ENCODE peak calls at places on chromosomes 11 and 22, in five cellular contexts. One of them, this sample, is unnamed.

GRCh38 chr11:38226684-38227083 is 1628.6 kb upstream of the RAG2 start:
- DNase-seq in upper lobe of left lung: no peak
- DNase-seq in CD8-positive, alpha-beta T cell: no peak
- DNase-seq in lower lobe of right lung: no peak
- DNase-seq in tibial nerve: no peak
- DNase-seq in this sample: no peak

GRCh38 chr11:29260939-29261705 is 755.7 kb downstream of the KCNA4 start:
- DNase-seq in upper lobe of left lung: no peak
- DNase-seq in CD8-positive, alpha-beta T cell: no peak
- DNase-seq in lower lobe of right lung: no peak
- DNase-seq in tibial nerve: no peak
- DNase-seq in this sample: no peak

GRCh38 chr11:118778898-118779297 is 12.1 kb downstream of the DDX6 start:
- DNase-seq in upper lobe of left lung: no peak
- DNase-seq in CD8-positive, alpha-beta T cell: no peak
- DNase-seq in lower lobe of right lung: no peak
- DNase-seq in tibial nerve: no peak
- DNase-seq in this sample: no peak

GRCh38 chr11:6249822-6250555 is 9.6 kb upstream of the CCKBR start:
- DNase-seq in upper lobe of left lung: no peak
- DNase-seq in CD8-positive, alpha-beta T cell: no peak
- DNase-seq in lower lobe of right lung: no peak
- DNase-seq in tibial nerve: no peak
- DNase-seq in this sample: peak; percentile 87

GRCh38 chr11:117807482-117808272 is 10.7 kb upstream of the DSCAML1 start:
- DNase-seq in upper lobe of left lung: peak; percentile 73
- DNase-seq in CD8-positive, alpha-beta T cell: peak; percentile 85
- DNase-seq in lower lobe of right lung: peak; percentile 85
- DNase-seq in tibial nerve: peak; percentile 95
- DNase-seq in this sample: peak; percentile 85

GRCh38 chr11:970319-970871 is 44.7 kb downstream of the AP2A2 start:
- DNase-seq in upper lobe of left lung: no peak
- DNase-seq in CD8-positive, alpha-beta T cell: no peak
- DNase-seq in lower lobe of right lung: no peak
- DNase-seq in tibial nerve: no peak
- DNase-seq in this sample: no peak

GRCh38 chr11:132405728-132406127 is 1035.3 kb downstream of the NTM start:
- DNase-seq in upper lobe of left lung: no peak
- DNase-seq in CD8-positive, alpha-beta T cell: no peak
- DNase-seq in lower lobe of right lung: no peak
- DNase-seq in tibial nerve: no peak
- DNase-seq in this sample: no peak

GRCh38 chr11:69374110-69374981 is 80.4 kb downstream of the MYEOV start:
- DNase-seq in upper lobe of left lung: peak; percentile 20
- DNase-seq in CD8-positive, alpha-beta T cell: no peak
- DNase-seq in lower lobe of right lung: no peak
- DNase-seq in tibial nerve: no peak
- DNase-seq in this sample: no peak

GRCh38 chr11:102341844-102342318 is 5.1 kb upstream of the BIRC2 start:
- DNase-seq in upper lobe of left lung: peak; percentile 76
- DNase-seq in CD8-positive, alpha-beta T cell: peak; percentile 77
- DNase-seq in lower lobe of right lung: peak; percentile 51
- DNase-seq in tibial nerve: peak; percentile 95
- DNase-seq in this sample: no peak

GRCh38 chr11:95081010-95081409 is 8.6 kb upstream of the ENDOD1 start:
- DNase-seq in upper lobe of left lung: no peak
- DNase-seq in CD8-positive, alpha-beta T cell: no peak
- DNase-seq in lower lobe of right lung: no peak
- DNase-seq in tibial nerve: no peak
- DNase-seq in this sample: no peak

GRCh38 chr11:66800720-66801428 is 42.4 kb upstream of the RCE1 start:
- DNase-seq in upper lobe of left lung: no peak
- DNase-seq in CD8-positive, alpha-beta T cell: no peak
- DNase-seq in lower lobe of right lung: no peak
- DNase-seq in tibial nerve: no peak
- DNase-seq in this sample: no peak

GRCh38 chr11:123314972-123315371 is 115.1 kb upstream of the GRAMD1B start:
- DNase-seq in upper lobe of left lung: no peak
- DNase-seq in CD8-positive, alpha-beta T cell: no peak
- DNase-seq in lower lobe of right lung: no peak
- DNase-seq in tibial nerve: no peak
- DNase-seq in this sample: no peak

GRCh38 chr22:19983701-19984100 is 32.9 kb downstream of the ARVCF start:
- DNase-seq in upper lobe of left lung: no peak
- DNase-seq in CD8-positive, alpha-beta T cell: no peak
- DNase-seq in lower lobe of right lung: no peak
- DNase-seq in tibial nerve: no peak
- DNase-seq in this sample: no peak

GRCh38 chr11:71545405-71545966 is 2.7 kb upstream of the KRTAP5-9 start:
- DNase-seq in upper lobe of left lung: no peak
- DNase-seq in CD8-positive, alpha-beta T cell: no peak
- DNase-seq in lower lobe of right lung: no peak
- DNase-seq in tibial nerve: no peak
- DNase-seq in this sample: no peak

GRCh38 chr22:19889951-19890350 is 35.3 kb upstream of the GNB1L start:
- DNase-seq in upper lobe of left lung: no peak
- DNase-seq in CD8-positive, alpha-beta T cell: peak; percentile 38
- DNase-seq in lower lobe of right lung: no peak
- DNase-seq in tibial nerve: no peak
- DNase-seq in this sample: no peak

GRCh38 chr11:120314861-120315260 is 10.2 kb upstream of the TLCD5 start:
- DNase-seq in upper lobe of left lung: no peak
- DNase-seq in CD8-positive, alpha-beta T cell: no peak
- DNase-seq in lower lobe of right lung: no peak
- DNase-seq in tibial nerve: no peak
- DNase-seq in this sample: no peak

GRCh38 chr11:130389315-130389935 is 39.0 kb downstream of the ADAMTS8 start:
- DNase-seq in upper lobe of left lung: no peak
- DNase-seq in CD8-positive, alpha-beta T cell: peak; percentile 38
- DNase-seq in lower lobe of right lung: no peak
- DNase-seq in tibial nerve: no peak
- DNase-seq in this sample: peak; percentile 38

GRCh38 chr11:28559497-28559896 is 451.3 kb downstream of the METTL15 start:
- DNase-seq in upper lobe of left lung: no peak
- DNase-seq in CD8-positive, alpha-beta T cell: no peak
- DNase-seq in lower lobe of right lung: no peak
- DNase-seq in tibial nerve: no peak
- DNase-seq in this sample: no peak

GRCh38 chr11:32259641-32260081 is 168.8 kb downstream of the RCN1 start:
- DNase-seq in upper lobe of left lung: peak; percentile 84
- DNase-seq in CD8-positive, alpha-beta T cell: no peak
- DNase-seq in lower lobe of right lung: peak; percentile 73
- DNase-seq in tibial nerve: peak; percentile 18
- DNase-seq in this sample: no peak

GRCh38 chr11:108117746-108118371 is 3.5 kb upstream of the ACAT1 start:
- DNase-seq in upper lobe of left lung: no peak
- DNase-seq in CD8-positive, alpha-beta T cell: no peak
- DNase-seq in lower lobe of right lung: no peak
- DNase-seq in tibial nerve: no peak
- DNase-seq in this sample: no peak

GRCh38 chr11:108125126-108125525 is 3.8 kb downstream of the ACAT1 start:
- DNase-seq in upper lobe of left lung: no peak
- DNase-seq in CD8-positive, alpha-beta T cell: no peak
- DNase-seq in lower lobe of right lung: no peak
- DNase-seq in tibial nerve: no peak
- DNase-seq in this sample: no peak

GRCh38 chr11:108115495-108116140 is 5.7 kb upstream of the ACAT1 start:
- DNase-seq in upper lobe of left lung: peak; percentile 80
- DNase-seq in CD8-positive, alpha-beta T cell: no peak
- DNase-seq in lower lobe of right lung: peak; percentile 76
- DNase-seq in tibial nerve: peak; percentile 93
- DNase-seq in this sample: peak; percentile 65

GRCh38 chr11:108122166-108122628 is 830 bp downstream of the ACAT1 start:
- DNase-seq in upper lobe of left lung: no peak
- DNase-seq in CD8-positive, alpha-beta T cell: no peak
- DNase-seq in lower lobe of right lung: no peak
- DNase-seq in tibial nerve: no peak
- DNase-seq in this sample: no peak

DNA sequence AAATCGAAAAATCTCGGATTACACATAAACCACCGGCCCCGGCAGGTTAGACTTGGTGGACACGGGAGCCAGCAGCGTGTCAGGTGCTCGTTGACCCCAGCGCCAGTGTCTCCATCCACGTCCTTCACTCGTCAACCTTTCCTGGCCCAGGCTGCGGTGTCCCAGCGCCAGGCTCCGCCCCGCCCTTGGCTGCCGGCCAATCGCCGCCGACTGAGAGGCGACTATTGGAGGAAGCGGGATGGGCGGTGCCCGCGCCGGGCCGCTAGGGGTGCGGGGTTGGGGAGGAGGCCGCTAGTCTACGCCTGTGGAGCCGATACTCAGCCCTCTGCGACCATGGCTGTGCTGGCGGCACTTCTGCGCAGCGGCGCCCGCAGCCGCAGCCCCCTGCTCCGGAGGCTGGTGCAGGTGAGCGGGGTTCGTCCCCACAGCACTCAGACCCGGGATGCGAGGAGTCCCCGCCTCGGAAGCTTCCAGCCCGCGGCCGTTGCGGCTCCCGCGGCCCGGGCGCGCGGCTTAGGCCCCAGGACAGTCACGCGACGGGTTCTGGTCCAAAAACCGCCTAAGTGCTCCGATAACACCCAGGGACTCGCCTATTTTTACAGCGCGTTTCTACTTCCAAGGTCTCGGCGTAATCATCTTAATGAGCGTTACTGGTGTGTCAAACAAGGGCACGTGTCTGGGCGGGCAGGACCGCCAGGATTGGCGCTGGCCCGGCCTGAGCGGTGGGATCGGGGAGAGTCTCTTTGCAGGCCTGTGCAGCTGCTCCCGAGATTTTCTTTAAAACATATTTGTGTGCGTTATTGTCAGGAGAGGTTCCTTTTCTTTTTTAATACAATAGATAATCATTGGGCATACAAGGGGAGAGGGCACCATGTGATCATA is at the start of gene ACAT1:
- DNase-seq in upper lobe of left lung: peak; percentile 98
- DNase-seq in CD8-positive, alpha-beta T cell: peak; percentile 97
- DNase-seq in lower lobe of right lung: peak; percentile 98
- DNase-seq in tibial nerve: peak; percentile 98
- DNase-seq in this sample: peak; percentile 93
- TF ChIP-seq CTCF in upper lobe of left lung: peak; percentile 90
- TF ChIP-seq CTCF in CD8-positive, alpha-beta T cell: no peak
- TF ChIP-seq CTCF in lower lobe of right lung: peak; percentile 43
- TF ChIP-seq CTCF in tibial nerve: peak; percentile 34
- TF ChIP-seq CTCF in this sample: peak; percentile 47

GRCh38 chr11:68271023-68271780 is 571 bp downstream of the C11orf24 start:
- DNase-seq in upper lobe of left lung: peak; percentile 58
- DNase-seq in CD8-positive, alpha-beta T cell: peak; percentile 59
- DNase-seq in lower lobe of right lung: peak; percentile 54
- DNase-seq in tibial nerve: peak; percentile 43
- DNase-seq in this sample: no peak

GRCh38 chr11:68269414-68270081 is 2.2 kb downstream of the C11orf24 start:
- DNase-seq in upper lobe of left lung: no peak
- DNase-seq in CD8-positive, alpha-beta T cell: no peak
- DNase-seq in lower lobe of right lung: no peak
- DNase-seq in tibial nerve: peak; percentile 5
- DNase-seq in this sample: no peak

GRCh38 chr11:68267881-68268240 is 3.9 kb downstream of the C11orf24 start:
- DNase-seq in upper lobe of left lung: no peak
- DNase-seq in CD8-positive, alpha-beta T cell: no peak
- DNase-seq in lower lobe of right lung: no peak
- DNase-seq in tibial nerve: peak; percentile 2
- DNase-seq in this sample: no peak

GRCh38 chr11:68271781-68272608 is at the start of gene C11orf24:
- DNase-seq in upper lobe of left lung: peak; percentile 97
- DNase-seq in CD8-positive, alpha-beta T cell: peak; percentile 92
- DNase-seq in lower lobe of right lung: peak; percentile 96
- DNase-seq in tibial nerve: peak; percentile 87
- DNase-seq in this sample: peak; percentile 96

GRCh38 chr11:68270334-68271022 is 1.3 kb downstream of the C11orf24 start:
- DNase-seq in upper lobe of left lung: no peak
- DNase-seq in CD8-positive, alpha-beta T cell: no peak
- DNase-seq in lower lobe of right lung: no peak
- DNase-seq in tibial nerve: peak; percentile 3
- DNase-seq in this sample: no peak
- H3K27ac ChIP-seq in upper lobe of left lung: no peak overlapping the region
- H3K27ac ChIP-seq in CD8-positive, alpha-beta T cell: no peak overlapping the region
- H3K27ac ChIP-seq in lower lobe of right lung: peak overlapping the region; percentile 97
- H3K27ac ChIP-seq in tibial nerve: peak overlapping the region; percentile 95
- H3K27ac ChIP-seq in this sample: peak overlapping the region; percentile 96

DNA sequence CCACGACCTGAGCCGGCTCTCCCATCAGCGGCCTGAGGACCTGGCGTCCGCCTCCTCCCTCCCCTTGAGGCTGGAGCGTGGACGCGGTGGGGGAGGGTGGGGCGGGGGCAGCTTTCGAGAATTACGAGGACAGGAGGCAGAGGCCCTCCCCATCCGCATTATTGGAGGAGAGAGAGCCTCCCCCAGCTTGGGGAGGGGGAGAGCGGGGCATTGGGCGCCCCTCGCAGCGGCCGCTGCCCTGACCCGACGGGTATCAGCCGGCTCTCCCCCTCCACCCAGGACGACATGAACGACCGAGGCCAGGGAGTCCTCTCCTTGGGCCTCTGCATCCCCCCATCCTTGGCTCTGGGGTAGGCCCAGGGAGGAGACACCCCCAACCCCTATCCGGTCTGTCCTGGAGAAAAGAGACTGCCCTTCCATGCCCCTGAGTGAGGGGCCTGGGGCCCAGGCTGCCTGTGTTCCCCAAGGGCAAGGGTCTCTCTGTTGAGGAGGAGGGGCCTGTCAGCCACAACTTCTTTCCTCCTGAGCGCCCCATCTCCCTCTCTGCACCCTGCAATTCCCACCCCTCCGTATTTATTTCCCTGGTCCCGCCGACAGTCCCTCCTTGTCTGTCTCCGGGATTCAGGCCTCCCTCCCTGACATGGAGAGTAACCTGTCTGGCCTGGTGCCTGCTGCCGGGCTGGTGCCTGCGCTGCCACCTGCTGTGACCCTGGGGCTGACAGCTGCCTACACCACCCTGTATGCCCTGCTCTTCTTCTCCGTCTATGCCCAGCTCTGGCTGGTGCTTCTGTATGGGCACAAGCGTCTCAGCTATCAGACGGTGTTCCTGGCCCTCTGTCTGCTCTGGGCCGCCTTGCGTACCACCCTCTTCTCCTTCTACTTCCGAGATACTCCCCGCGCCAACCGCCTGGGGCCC is 495 bp downstream of the GPR137 start:
- DNase-seq in upper lobe of left lung: peak; percentile 46
- DNase-seq in CD8-positive, alpha-beta T cell: no peak
- DNase-seq in lower lobe of right lung: no peak
- DNase-seq in tibial nerve: no peak
- DNase-seq in this sample: no peak
- TF ChIP-seq CTCF in upper lobe of left lung: no peak
- TF ChIP-seq CTCF in CD8-positive, alpha-beta T cell: no peak
- TF ChIP-seq CTCF in lower lobe of right lung: no peak
- TF ChIP-seq CTCF in tibial nerve: no peak
- TF ChIP-seq CTCF in this sample: no peak

GRCh38 chr11:47272706-47273105 is 2.8 kb downstream of the MADD start:
- DNase-seq in upper lobe of left lung: no peak
- DNase-seq in CD8-positive, alpha-beta T cell: no peak
- DNase-seq in lower lobe of right lung: no peak
- DNase-seq in tibial nerve: no peak
- DNase-seq in this sample: no peak
- H3K27ac ChIP-seq in upper lobe of left lung: no peak overlapping the region
- H3K27ac ChIP-seq in CD8-positive, alpha-beta T cell: no peak overlapping the region
- H3K27ac ChIP-seq in lower lobe of right lung: no peak overlapping the region
- H3K27ac ChIP-seq in tibial nerve: no peak overlapping the region
- H3K27ac ChIP-seq in this sample: peak overlapping the region; percentile 99